ENCODE peak calls at places on chromosomes 6 and 20, in six cellular contexts. One of them, this sample, is unnamed.

GRCh38 chr6:55016261-55016660 is 158.1 kb upstream of the HCRTR2 start:
- DNase-seq in dermis blood vessel endothelial cell: no peak
- DNase-seq in NCI-H2107: no peak
- DNase-seq in left cardiac atrium: no peak
- DNase-seq in Caki2: no peak
- DNase-seq in T-cell: no peak
- DNase-seq in this sample: no peak

GRCh38 chr20:62751551-62752150 is 43.0 kb downstream of the NTSR1 start:
- DNase-seq in NCI-H2107: no peak
- DNase-seq in dermis blood vessel endothelial cell: no peak
- DNase-seq in left cardiac atrium: peak
- DNase-seq in Caki2: no peak
- DNase-seq in T-cell: no peak
- DNase-seq in this sample: no peak

GRCh38 chr6:7204726-7205125 is 97.0 kb downstream of the RREB1 start:
- DNase-seq in left cardiac atrium: no peak
- DNase-seq in Caki2: no peak
- DNase-seq in T-cell: no peak
- DNase-seq in dermis blood vessel endothelial cell: no peak
- DNase-seq in NCI-H2107: no peak
- DNase-seq in this sample: no peak

GRCh38 chr6:30884521-30885480 is 482 bp downstream of the DDR1 start:
- DNase-seq in T-cell: no peak
- DNase-seq in Caki2: peak
- DNase-seq in dermis blood vessel endothelial cell: peak
- DNase-seq in left cardiac atrium: no peak
- DNase-seq in NCI-H2107: no peak
- DNase-seq in this sample: no peak

GRCh38 chr20:1856419-1856818 is 38.8 kb upstream of the SIRPA start:
- DNase-seq in dermis blood vessel endothelial cell: no peak
- DNase-seq in T-cell: no peak
- DNase-seq in Caki2: no peak
- DNase-seq in left cardiac atrium: no peak
- DNase-seq in NCI-H2107: no peak
- DNase-seq in this sample: no peak

GRCh38 chr20:8522191-8522590 is 390.1 kb downstream of the PLCB1 start:
- DNase-seq in left cardiac atrium: no peak
- DNase-seq in dermis blood vessel endothelial cell: no peak
- DNase-seq in NCI-H2107: no peak
- DNase-seq in T-cell: no peak
- DNase-seq in Caki2: no peak
- DNase-seq in this sample: no peak

GRCh38 chr6:159899994-159900745 is 9.4 kb downstream of the MAS1 start:
- DNase-seq in dermis blood vessel endothelial cell: no peak
- DNase-seq in left cardiac atrium: no peak
- DNase-seq in NCI-H2107: no peak
- DNase-seq in Caki2: peak
- DNase-seq in T-cell: no peak
- DNase-seq in this sample: no peak

GRCh38 chr20:46306743-46307138 is 1.6 kb downstream of the CDH22 start:
- DNase-seq in dermis blood vessel endothelial cell: no peak
- DNase-seq in left cardiac atrium: no peak
- DNase-seq in Caki2: no peak
- DNase-seq in T-cell: no peak
- DNase-seq in NCI-H2107: no peak
- DNase-seq in this sample: no peak

GRCh38 chr6:7390218-7390878 is 740 bp downstream of the RIOK1 start:
- DNase-seq in NCI-H2107: no peak
- DNase-seq in left cardiac atrium: no peak
- DNase-seq in dermis blood vessel endothelial cell: no peak
- DNase-seq in Caki2: peak
- DNase-seq in T-cell: no peak
- DNase-seq in this sample: no peak

GRCh38 chr6:39338406-39338805 is 15.9 kb upstream of the KCNK16 start:
- DNase-seq in left cardiac atrium: no peak
- DNase-seq in Caki2: no peak
- DNase-seq in dermis blood vessel endothelial cell: no peak
- DNase-seq in T-cell: no peak
- DNase-seq in NCI-H2107: no peak
- DNase-seq in this sample: no peak

GRCh38 chr20:52031574-52032303 is 159.8 kb downstream of the ZFP64 start:
- DNase-seq in left cardiac atrium: no peak
- DNase-seq in T-cell: peak
- DNase-seq in dermis blood vessel endothelial cell: peak
- DNase-seq in NCI-H2107: no peak
- DNase-seq in Caki2: peak
- DNase-seq in this sample: no peak

GRCh38 chr6:140344149-140344913 is 969.9 kb upstream of the CITED2 start:
- DNase-seq in T-cell: no peak
- DNase-seq in dermis blood vessel endothelial cell: peak
- DNase-seq in Caki2: no peak
- DNase-seq in left cardiac atrium: no peak
- DNase-seq in NCI-H2107: no peak
- DNase-seq in this sample: no peak

GRCh38 chr20:11976966-11977365 is 59.3 kb downstream of the BTBD3 start:
- DNase-seq in NCI-H2107: no peak
- DNase-seq in dermis blood vessel endothelial cell: no peak
- DNase-seq in T-cell: no peak
- DNase-seq in left cardiac atrium: no peak
- DNase-seq in Caki2: no peak
- DNase-seq in this sample: no peak

GRCh38 chr20:62370807-62371587 is 3.9 kb upstream of the LAMA5 start:
- DNase-seq in Caki2: no peak
- DNase-seq in left cardiac atrium: no peak
- DNase-seq in T-cell: no peak
- DNase-seq in dermis blood vessel endothelial cell: no peak
- DNase-seq in NCI-H2107: no peak
- DNase-seq in this sample: no peak

GRCh38 chr6:112979830-112980229 is 632.7 kb downstream of the RFPL4B start:
- DNase-seq in Caki2: peak
- DNase-seq in NCI-H2107: no peak
- DNase-seq in T-cell: no peak
- DNase-seq in dermis blood vessel endothelial cell: peak
- DNase-seq in left cardiac atrium: no peak
- DNase-seq in this sample: no peak

GRCh38 chr6:149239573-149240209 is 77.8 kb upstream of the TAB2 start:
- DNase-seq in Caki2: no peak
- DNase-seq in left cardiac atrium: no peak
- DNase-seq in dermis blood vessel endothelial cell: no peak
- DNase-seq in NCI-H2107: no peak
- DNase-seq in T-cell: no peak
- DNase-seq in this sample: no peak

GRCh38 chr20:11901127-11901526 is 16.6 kb upstream of the BTBD3 start:
- DNase-seq in T-cell: no peak
- DNase-seq in left cardiac atrium: no peak
- DNase-seq in Caki2: peak
- DNase-seq in dermis blood vessel endothelial cell: no peak
- DNase-seq in NCI-H2107: no peak
- DNase-seq in this sample: no peak

GRCh38 chr6:133814797-133815196 is 74.1 kb upstream of the TCF21 start:
- DNase-seq in dermis blood vessel endothelial cell: no peak
- DNase-seq in T-cell: no peak
- DNase-seq in Caki2: no peak
- DNase-seq in left cardiac atrium: peak
- DNase-seq in NCI-H2107: no peak
- DNase-seq in this sample: no peak

GRCh38 chr6:53005667-53006250 is 10.7 kb upstream of the GSTA4 start:
- DNase-seq in T-cell: no peak
- DNase-seq in left cardiac atrium: no peak
- DNase-seq in dermis blood vessel endothelial cell: no peak
- DNase-seq in NCI-H2107: no peak
- DNase-seq in Caki2: no peak
- DNase-seq in this sample: no peak

GRCh38 chr6:39753745-39754084 is 28.5 kb upstream of the KIF6 start:
- DNase-seq in left cardiac atrium: peak
- DNase-seq in T-cell: no peak
- DNase-seq in NCI-H2107: no peak
- DNase-seq in Caki2: no peak
- DNase-seq in dermis blood vessel endothelial cell: no peak
- DNase-seq in this sample: no peak

GRCh38 chr6:2971420-2972218 is at the start of gene SERPINB6:
- DNase-seq in left cardiac atrium: peak
- DNase-seq in NCI-H2107: no peak
- DNase-seq in Caki2: peak
- DNase-seq in dermis blood vessel endothelial cell: peak
- DNase-seq in T-cell: peak
- DNase-seq in this sample: peak

GRCh38 chr20:64165866-64166600 is 1.8 kb downstream of the MYT1 start:
- DNase-seq in left cardiac atrium: no peak
- DNase-seq in NCI-H2107: no peak
- DNase-seq in T-cell: no peak
- DNase-seq in dermis blood vessel endothelial cell: no peak
- DNase-seq in Caki2: no peak
- DNase-seq in this sample: no peak

GRCh38 chr6:34447915-34448314 is 18.0 kb upstream of the PACSIN1 start:
- DNase-seq in Caki2: no peak
- DNase-seq in dermis blood vessel endothelial cell: no peak
- DNase-seq in left cardiac atrium: no peak
- DNase-seq in T-cell: no peak
- DNase-seq in NCI-H2107: no peak
- DNase-seq in this sample: no peak

GRCh38 chr6:142845624-142846458 is 99.1 kb downstream of the HIVEP2 start:
- DNase-seq in dermis blood vessel endothelial cell: peak
- DNase-seq in Caki2: peak
- DNase-seq in NCI-H2107: peak
- DNase-seq in T-cell: peak
- DNase-seq in left cardiac atrium: peak
- DNase-seq in this sample: peak

GRCh38 chr6:98020222-98020621 is 737.2 kb upstream of the MMS22L start:
- DNase-seq in T-cell: no peak
- DNase-seq in left cardiac atrium: no peak
- DNase-seq in Caki2: no peak
- DNase-seq in NCI-H2107: no peak
- DNase-seq in dermis blood vessel endothelial cell: no peak
- DNase-seq in this sample: no peak

This sample was measured in anterior cingulate cortex.